ENCODE peak calls at places on chromosome 4, in six cellular contexts. K is HepG2, R is K562, J is H1, E is GM12878, T is SK-N-SH. X is an unnamed sample.

GRCh38 chr4:94516999-94517398 is 65.3 kb downstream of the PDLIM5 start:
- DNase-seq in K (no peak), R (no peak), J (no peak), E (no peak), T (no peak), X (no peak)

GRCh38 chr4:188934320-188934975 is 795.2 kb downstream of the TRIML1 start:
- DNase-seq in K (no peak), R (no peak), J (no peak), E (no peak), T (no peak), X (no peak)

GRCh38 chr4:164239976-164240375 is 514.0 kb upstream of the SMIM31 start:
- DNase-seq in K (no peak), R (no peak), J (no peak), E (no peak), T (no peak), X (no peak)

GRCh38 chr4:94507281-94507680 is 55.5 kb downstream of the PDLIM5 start:
- DNase-seq in K (no peak), R (no peak), J (no peak), E (no peak), T (no peak), X (no peak)

GRCh38 chr4:117941611-117942010 is 92.7 kb upstream of the NDST3 start:
- DNase-seq in K (no peak), R (no peak), J (no peak), E (no peak), T (no peak), X (no peak)

GRCh38 chr4:26619784-26620183 is 35.9 kb downstream of the TBC1D19 start:
- DNase-seq in K (no peak), R (no peak), J (no peak), E (no peak), T (no peak), X (no peak)

GRCh38 chr4:43782391-43782790 is 666.2 kb downstream of the KCTD8 start:
- DNase-seq in K (no peak), R (no peak), J (no peak), E (no peak), T (no peak), X (no peak)

GRCh38 chr4:119315036-119315435 is 6.9 kb downstream of the FABP2 start:
- DNase-seq in K (no peak), R (no peak), J (no peak), E (no peak), T (no peak), X (no peak)

GRCh38 chr4:77481856-77482255 is 123.8 kb upstream of the CXCL13 start:
- DNase-seq in K (no peak), R (no peak), J (no peak), E (no peak), T (no peak), X (no peak)

GRCh38 chr4:55512922-55513571 is 33.7 kb downstream of the CLOCK start:
- DNase-seq in K (peak), R (no peak), J (no peak), E (no peak), T (no peak), X (no peak)

GRCh38 chr4:152831416-152831815 is 51.7 kb downstream of the ARFIP1 start:
- DNase-seq in K (no peak), R (no peak), J (no peak), E (no peak), T (no peak), X (no peak)

GRCh38 chr4:39452860-39453587 is 5.7 kb downstream of the RPL9 start:
- DNase-seq in K (no peak), R (no peak), J (no peak), E (no peak), T (no peak), X (no peak)

GRCh38 chr4:7511509-7511908 is 76.8 kb upstream of the PSAPL1 start:
- DNase-seq in K (no peak), R (no peak), J (no peak), E (no peak), T (peak), X (no peak)

GRCh38 chr4:75889537-75890199 is 12.6 kb downstream of the PPEF2 start:
- DNase-seq in K (no peak), R (no peak), J (no peak), E (no peak), T (no peak), X (no peak)

GRCh38 chr4:169315530-169316306 is 45.0 kb upstream of the SH3RF1 start:
- DNase-seq in K (no peak), R (no peak), J (no peak), E (no peak), T (no peak), X (no peak)

GRCh38 chr4:178556796-178557195 is 1114.6 kb upstream of the AGA start:
- DNase-seq in K (peak), R (no peak), J (no peak), E (no peak), T (no peak), X (no peak)

GRCh38 chr4:89119836-89120235 is 8.5 kb downstream of the TIGD2 start:
- DNase-seq in K (no peak), R (no peak), J (no peak), E (no peak), T (no peak), X (no peak)

GRCh38 chr4:182842104-182842600 is 75.0 kb downstream of the DCTD start:
- DNase-seq in K (no peak), R (no peak), J (no peak), E (no peak), T (no peak), X (no peak)

GRCh38 chr4:83929550-83929949 is 393.6 kb downstream of the GPAT3 start:
- DNase-seq in K (no peak), R (no peak), J (no peak), E (no peak), T (no peak), X (no peak)

GRCh38 chr4:2671267-2671895 is 84.8 kb downstream of the TNIP2 start:
- DNase-seq in K (no peak), R (no peak), J (no peak), E (no peak), T (no peak), X (no peak)

GRCh38 chr4:77264826-77265225 is 107.8 kb downstream of the CCNG2 start:
- DNase-seq in K (no peak), R (no peak), J (no peak), E (no peak), T (no peak), X (no peak)

GRCh38 chr4:122827258-122827887 is 742 bp downstream of the FGF2 start:
- DNase-seq in K (no peak), R (peak), J (no peak), E (peak), T (peak), X (no peak)

GRCh38 chr4:142354041-142354440 is 492.1 kb downstream of the INPP4B start:
- DNase-seq in K (no peak), R (no peak), J (no peak), E (no peak), T (no peak), X (no peak)

GRCh38 chr4:184536070-184536880 is 61.9 kb upstream of the IRF2 start:
- DNase-seq in K (no peak), R (no peak), J (no peak), E (no peak), T (no peak), X (no peak)

GRCh38 chr4:7074423-7074822 is 6.6 kb upstream of the GRPEL1 start:
- DNase-seq in K (no peak), R (no peak), J (no peak), E (no peak), T (no peak), X (no peak)

GRCh38 chr4:137387924-137388323 is 144.4 kb downstream of the PCDH18 start:
- DNase-seq in K (no peak), R (no peak), J (no peak), E (no peak), T (no peak), X (no peak)

GRCh38 chr4:32025840-32026459 is 1305.8 kb downstream of the PCDH7 start:
- DNase-seq in K (no peak), R (no peak), J (no peak), E (no peak), T (no peak), X (peak)

GRCh38 chr4:142080960-142081359 is 444.6 kb downstream of the IL15 start:
- DNase-seq in K (no peak), R (no peak), J (no peak), E (no peak), T (no peak), X (no peak)

GRCh38 chr4:165909947-165910346 is 36.9 kb downstream of the TLL1 start:
- DNase-seq in K (no peak), R (no peak), J (no peak), E (no peak), T (no peak), X (no peak)

GRCh38 chr4:40361338-40361737 is 26.2 kb downstream of the CHRNA9 start:
- DNase-seq in K (no peak), R (no peak), J (no peak), E (no peak), T (no peak), X (no peak)

GRCh38 chr4:153232768-153233167 is 28.5 kb downstream of the TRIM2 start:
- DNase-seq in K (peak), R (no peak), J (peak), E (no peak), T (no peak), X (no peak)

GRCh38 chr4:21002976-21003375 is 302.7 kb downstream of the PACRGL start:
- DNase-seq in K (no peak), R (no peak), J (no peak), E (no peak), T (no peak), X (no peak)

GRCh38 chr4:2662598-2662997 is 93.5 kb downstream of the TNIP2 start:
- DNase-seq in K (no peak), R (no peak), J (no peak), E (no peak), T (no peak), X (peak)

GRCh38 chr4:97507587-97508245 is 635.6 kb downstream of the STPG2 start:
- DNase-seq in K (no peak), R (no peak), J (no peak), E (no peak), T (no peak), X (no peak)

GRCh38 chr4:8330821-8331566 is 61.4 kb downstream of the HTRA3 start:
- DNase-seq in K (no peak), R (no peak), J (no peak), E (no peak), T (no peak), X (no peak)

GRCh38 chr4:158356331-158356730 is 146.0 kb downstream of the TMEM144 start:
- DNase-seq in K (no peak), R (no peak), J (no peak), E (no peak), T (no peak), X (no peak)

GRCh38 chr4:107392951-107393350 is 327.1 kb downstream of the PAPSS1 start:
- DNase-seq in K (no peak), R (no peak), J (no peak), E (no peak), T (peak), X (no peak)

GRCh38 chr4:159856451-159856850 is 753.6 kb downstream of the RAPGEF2 start:
- DNase-seq in K (peak), R (no peak), J (no peak), E (no peak), T (no peak), X (no peak)

GRCh38 chr4:25524616-25525146 is 131.0 kb upstream of the SLC34A2 start:
- DNase-seq in K (no peak), R (no peak), J (no peak), E (no peak), T (no peak), X (no peak)
- H3K4me3 ChIP-seq in K (no peak), R (no peak), J (no peak), E (no peak), T (no peak), X (no peak)

GRCh38 chr4:71711044-71711984 is 72.6 kb downstream of the GC start:
- DNase-seq in K (no peak), R (no peak), J (no peak), E (no peak), T (no peak), X (no peak)

GRCh38 chr4:71709961-71710360 is 73.9 kb downstream of the GC start:
- DNase-seq in K (no peak), R (no peak), J (no peak), E (no peak), T (no peak), X (no peak)

GRCh38 chr4:71711985-71712348 is 71.9 kb downstream of the GC start:
- DNase-seq in K (no peak), R (no peak), J (no peak), E (no peak), T (no peak), X (no peak)

DNA sequence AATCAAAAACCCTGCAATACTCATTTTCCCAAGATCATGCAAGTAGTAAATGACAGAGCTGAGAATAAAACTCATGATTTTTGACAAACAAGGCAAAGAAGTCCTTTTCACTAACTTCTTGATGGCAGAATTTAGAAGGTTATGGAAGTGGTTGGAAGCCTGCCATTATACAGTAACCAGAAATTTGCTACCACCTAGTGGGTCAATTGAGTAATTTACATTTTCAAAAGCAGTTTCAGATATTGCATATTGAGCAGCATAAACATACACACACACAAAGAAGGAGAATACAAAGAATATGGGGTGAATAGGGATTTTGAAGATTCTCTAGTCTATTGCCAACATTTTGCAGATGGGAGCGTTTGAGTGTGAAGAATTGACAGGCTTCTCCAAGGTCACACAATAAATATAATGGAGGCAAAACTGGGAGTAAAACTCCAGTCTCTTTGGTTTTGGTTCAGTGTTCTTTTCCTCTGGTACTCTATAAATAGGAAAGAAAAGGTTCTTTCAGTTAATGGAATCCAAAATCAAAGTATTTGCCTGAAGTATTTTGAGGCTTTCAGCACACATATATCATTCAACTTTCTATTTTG is 70.2 kb downstream of the GC start:
- DNase-seq in K (peak), R (peak), J (no peak), E (no peak), T (peak), X (peak)
- TF ChIP-seq GABPA in K (no peak), R (no peak), J (no peak), E (no peak), T (no peak), X (no peak)

DNA sequence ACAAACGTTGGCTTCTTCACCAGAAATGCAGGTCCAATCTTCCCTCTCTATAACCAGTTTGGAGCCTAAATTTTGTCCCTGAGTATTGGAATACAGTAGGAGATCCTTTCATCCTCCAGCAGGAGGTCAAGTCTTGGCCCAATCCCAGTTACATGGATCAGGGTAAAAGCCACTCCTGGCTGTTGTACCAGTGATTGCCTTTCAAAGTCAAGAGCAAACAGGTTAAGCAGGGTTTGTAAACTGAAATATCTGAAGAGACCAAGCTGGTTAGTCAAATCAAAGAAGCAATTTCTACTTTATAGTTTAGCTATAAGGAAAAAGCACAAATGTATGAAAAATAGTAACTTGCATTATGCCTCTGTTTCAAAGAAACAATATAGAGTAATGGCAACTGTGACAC is 329.4 kb downstream of the NAF1 start:
- DNase-seq in K (no peak), R (no peak), J (no peak), E (no peak), T (no peak), X (no peak)
- TF ChIP-seq CTCF in K (no peak), R (no peak), J (no peak), E (no peak), T (no peak), X (no peak)

DNA sequence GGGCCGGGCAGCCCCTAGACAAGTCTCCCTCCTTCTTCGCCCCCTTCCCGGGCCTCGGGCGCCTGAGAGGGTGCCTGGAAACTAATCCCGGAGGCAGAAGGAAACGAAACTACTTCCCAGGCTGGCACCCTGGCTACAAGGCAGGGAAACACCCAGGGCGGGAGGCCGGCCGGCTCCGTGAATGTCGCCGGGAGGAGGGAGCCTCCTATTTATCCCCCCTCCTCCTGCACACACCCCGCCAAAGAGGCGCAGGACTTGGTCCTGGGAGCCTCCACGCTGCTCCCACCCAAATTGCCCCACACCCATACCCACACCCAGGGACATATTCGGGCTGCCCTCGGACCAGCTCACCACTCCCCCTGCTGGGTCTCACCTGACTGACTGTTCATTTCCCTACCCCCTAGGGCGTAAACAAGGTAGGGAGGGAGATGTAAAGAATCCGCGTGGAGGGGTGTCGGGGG is at the start of gene BTC:
- DNase-seq in K (peak), R (no peak), J (no peak), E (no peak), T (peak), X (no peak)
- H3K4me3 ChIP-seq in K (peak), R (no peak), J (peak), E (no peak), T (peak), X (peak)

DNA sequence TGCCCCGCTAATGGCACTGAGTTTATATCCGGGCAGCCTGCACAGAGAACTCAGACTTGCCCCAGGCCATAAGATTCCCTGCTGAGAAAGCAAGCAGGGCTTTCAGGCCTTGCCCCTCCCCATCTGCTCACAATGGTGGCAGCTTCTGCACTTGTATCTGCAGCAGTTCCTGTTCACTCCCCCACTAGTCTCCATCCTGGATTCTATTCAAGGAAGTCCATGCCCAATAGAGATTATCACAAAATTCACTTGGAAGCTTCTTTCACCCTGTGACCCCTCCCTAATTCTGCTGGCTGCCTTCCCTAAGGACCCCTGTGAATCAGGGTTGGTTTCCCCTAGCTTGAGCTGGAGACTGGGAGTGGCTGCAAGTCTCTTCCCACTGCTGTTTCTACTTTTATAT is 34.5 kb upstream of the UCP1 start:
- DNase-seq in K (no peak), R (no peak), J (no peak), E (no peak), T (no peak), X (no peak)
- TF ChIP-seq GABPA in K (no peak), R (no peak), J (no peak), E (no peak), T (no peak), X (no peak)

DNA sequence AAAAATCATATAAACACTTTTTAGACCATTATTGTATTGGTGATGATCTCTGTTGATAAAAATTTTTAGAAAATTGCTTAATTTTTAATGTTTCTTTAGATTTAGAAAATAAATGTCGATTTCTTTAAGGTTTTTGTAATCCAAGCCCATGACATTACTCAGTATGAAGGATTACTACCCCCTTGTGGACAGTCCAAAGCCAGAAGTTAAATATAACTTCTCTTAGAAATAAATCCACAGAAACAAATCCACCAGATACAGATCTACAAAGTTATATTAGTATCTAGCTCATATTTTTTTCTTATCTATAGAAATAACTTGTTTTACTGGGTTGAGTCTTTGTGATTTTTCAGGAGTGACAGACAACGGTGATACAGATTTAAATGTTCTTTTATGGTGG is 18.9 kb downstream of the TIFA start:
- DNase-seq in K (no peak), R (peak), J (no peak), E (no peak), T (peak), X (no peak)
- TF ChIP-seq CTCF in K (no peak), R (no peak), J (peak), E (peak), T (peak), X (no peak)

DNA sequence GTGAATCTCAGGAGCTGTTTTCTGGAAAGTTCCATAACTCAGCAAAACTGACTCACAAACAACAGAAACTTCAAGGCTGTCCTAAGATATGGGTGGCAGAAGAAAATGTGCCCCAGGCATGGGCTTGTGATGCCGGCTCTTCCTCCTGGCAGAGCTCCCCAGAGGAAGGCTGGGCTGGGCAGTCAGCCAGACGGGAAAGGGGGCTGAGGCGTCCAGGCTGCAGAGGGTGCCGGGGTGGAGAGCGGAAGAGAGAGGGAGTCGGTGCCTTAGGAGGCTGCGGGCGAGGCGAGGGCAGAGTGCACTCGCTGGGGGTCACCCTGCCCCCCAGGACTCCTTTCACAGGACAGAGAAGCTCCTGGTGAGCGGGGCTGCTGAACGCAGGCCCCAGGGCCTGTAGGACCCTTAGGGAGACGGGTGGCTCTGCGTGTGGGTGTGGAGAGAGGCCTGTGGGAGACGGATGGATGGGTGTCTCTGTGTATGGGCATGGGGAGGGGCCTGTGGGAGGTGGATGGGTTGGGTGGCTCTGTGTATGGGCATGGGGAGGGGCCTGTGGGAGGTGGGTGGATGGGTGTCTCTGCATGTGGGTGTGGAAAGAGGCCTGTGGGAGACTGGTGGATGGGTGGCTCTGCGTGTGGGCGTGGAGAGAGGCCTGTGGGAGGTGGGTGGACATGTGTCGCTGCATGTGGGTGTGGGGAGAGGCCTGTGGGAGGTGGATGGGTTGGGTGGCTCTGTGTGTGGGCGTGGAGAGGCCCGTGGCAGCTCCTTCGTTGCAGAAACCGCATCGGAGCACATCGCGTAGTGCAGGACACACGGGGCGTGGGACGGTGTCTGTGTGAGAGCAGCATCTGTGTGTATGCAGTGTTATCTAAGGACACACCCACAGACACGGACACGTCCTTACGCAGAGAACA is 15.9 kb downstream of the PCGF3 start:
- DNase-seq in K (no peak), R (no peak), J (no peak), E (no peak), T (no peak), X (no peak)
- H3K4me3 ChIP-seq in K (no peak), R (no peak), J (no peak), E (no peak), T (no peak), X (no peak)

X was measured in HL-60.